ENCODE peak calls at places on chromosomes 5 and 9, in eight cellular contexts. Q, M, E, A, D, Z, B and F are unnamed samples.

GRCh38 chr9:119917175-119917574 is 547.9 kb upstream of the BRINP1 start:
- DNase-seq in Q (no peak), M (no peak), E (no peak), A (no peak), D (no peak), Z (no peak), B (no peak), F (no peak)

GRCh38 chr9:70802206-70802605 is 319.2 kb downstream of the TRPM3 start:
- DNase-seq in Q (no peak), M (no peak), E (no peak), A (no peak), D (peak; percentile 56), Z (no peak), B (no peak), F (no peak)

GRCh38 chr5:65506961-65507360 is 25.2 kb upstream of the ADAMTS6 start:
- DNase-seq in Q (no peak), M (no peak), E (no peak), A (no peak), D (peak; percentile 77), Z (no peak), B (no peak), F (no peak)

GRCh38 chr9:134723037-134723436 is 81.4 kb downstream of the COL5A1 start:
- DNase-seq in Q (no peak), M (no peak), E (no peak), A (no peak), D (no peak), Z (no peak), B (no peak), F (no peak)

GRCh38 chr5:169765176-169765575 is 128.1 kb downstream of the DOCK2 start:
- DNase-seq in Q (no peak), M (no peak), E (no peak), A (no peak), D (no peak), Z (no peak), B (no peak), F (no peak)

GRCh38 chr9:33881635-33882034 is 64.7 kb downstream of the UBE2R2 start:
- DNase-seq in Q (no peak), M (no peak), E (no peak), A (no peak), D (peak; percentile 53), Z (no peak), B (no peak), F (no peak)

GRCh38 chr9:38405841-38406240 is 13.3 kb downstream of the ALDH1B1 start:
- DNase-seq in Q (no peak), M (no peak), E (no peak), A (no peak), D (no peak), Z (no peak), B (no peak), F (no peak)

GRCh38 chr5:127440831-127441230 is 76.6 kb upstream of the PRRC1 start:
- DNase-seq in Q (no peak), M (no peak), E (no peak), A (no peak), D (peak; percentile 55), Z (no peak), B (no peak), F (no peak)

GRCh38 chr5:108793207-108793606 is 45.5 kb downstream of the FER start:
- DNase-seq in Q (no peak), M (no peak), E (no peak), A (no peak), D (no peak), Z (no peak), B (no peak), F (no peak)

GRCh38 chr9:136372561-136373299 is 739 bp downstream of the CARD9 start:
- DNase-seq in Q (peak; percentile 86), M (peak; percentile 51), E (no peak), A (no peak), D (peak; percentile 66), Z (peak; percentile 70), B (no peak), F (peak; percentile 82)

GRCh38 chr9:72646061-72646460 is 124.7 kb downstream of the TMC1 start:
- DNase-seq in Q (no peak), M (no peak), E (no peak), A (no peak), D (no peak), Z (no peak), B (no peak), F (no peak)

GRCh38 chr9:68664036-68664435 is 41.0 kb upstream of the PIP5K1B start:
- DNase-seq in Q (no peak), M (no peak), E (no peak), A (no peak), D (no peak), Z (no peak), B (no peak), F (no peak)

GRCh38 chr9:134560654-134561053 is 80.9 kb upstream of the COL5A1 start:
- DNase-seq in Q (peak; percentile 10), M (no peak), E (no peak), A (no peak), D (no peak), Z (no peak), B (no peak), F (no peak)

GRCh38 chr9:84711936-84712335 is 42.4 kb downstream of the NTRK2 start:
- DNase-seq in Q (no peak), M (peak; percentile 5), E (peak; percentile 33), A (no peak), D (peak; percentile 81), Z (peak; percentile 32), B (no peak), F (no peak)

GRCh38 chr9:109182940-109183798 is 16.1 kb upstream of the FRRS1L start:
- DNase-seq in Q (no peak), M (peak; percentile 62), E (peak; percentile 70), A (peak; percentile 47), D (no peak), Z (no peak), B (no peak), F (no peak)

GRCh38 chr5:95113489-95113888 is 171.4 kb downstream of the MCTP1 start:
- DNase-seq in Q (peak; percentile 36), M (no peak), E (no peak), A (no peak), D (peak; percentile 79), Z (no peak), B (peak; percentile 21), F (no peak)

GRCh38 chr9:73118898-73119554 is 32.6 kb upstream of the ANXA1 start:
- DNase-seq in Q (no peak), M (peak; percentile 93), E (no peak), A (peak; percentile 66), D (peak; percentile 54), Z (no peak), B (no peak), F (no peak)

GRCh38 chr9:73039916-73040263 is 87.0 kb upstream of the ALDH1A1 start:
- DNase-seq in Q (no peak), M (no peak), E (no peak), A (no peak), D (no peak), Z (no peak), B (no peak), F (no peak)

GRCh38 chr5:175116466-175117048 is 327.4 kb downstream of the DRD1 start:
- DNase-seq in Q (no peak), M (no peak), E (no peak), A (no peak), D (no peak), Z (no peak), B (no peak), F (no peak)

GRCh38 chr9:97696025-97696822 is 916 bp downstream of the XPA start:
- DNase-seq in Q (no peak), M (no peak), E (no peak), A (no peak), D (peak; percentile 45), Z (no peak), B (no peak), F (no peak)

GRCh38 chr9:78239506-78239905 is 3.6 kb downstream of the CEP78 start:
- DNase-seq in Q (no peak), M (peak; percentile 17), E (no peak), A (no peak), D (no peak), Z (no peak), B (no peak), F (no peak)

GRCh38 chr9:123002754-123003153 is 30.7 kb upstream of the GPR21 start:
- DNase-seq in Q (no peak), M (no peak), E (no peak), A (no peak), D (no peak), Z (no peak), B (no peak), F (no peak)

GRCh38 chr9:130480673-130481072 is 35.9 kb downstream of the ASS1 start:
- DNase-seq in Q (no peak), M (peak; percentile 36), E (no peak), A (no peak), D (no peak), Z (no peak), B (peak; percentile 19), F (no peak)

GRCh38 chr5:148740966-148741742 is 85.3 kb upstream of the ADRB2 start:
- DNase-seq in Q (no peak), M (peak; percentile 55), E (peak; percentile 61), A (peak; percentile 54), D (peak; percentile 79), Z (no peak), B (no peak), F (no peak)

GRCh38 chr9:72996106-72996505 is 43.3 kb upstream of the ALDH1A1 start:
- DNase-seq in Q (no peak), M (peak; percentile 82), E (no peak), A (no peak), D (no peak), Z (no peak), B (no peak), F (no peak)

GRCh38 chr5:116626272-116626723 is 51.7 kb upstream of the SEMA6A start:
- DNase-seq in Q (peak; percentile 36), M (no peak), E (no peak), A (no peak), D (peak; percentile 81), Z (peak; percentile 83), B (no peak), F (peak; percentile 75)

GRCh38 chr5:160071521-160072299 is 47.5 kb downstream of the PWWP2A start:
- DNase-seq in Q (no peak), M (no peak), E (no peak), A (no peak), D (no peak), Z (no peak), B (no peak), F (no peak)

GRCh38 chr5:66830636-66831035 is 234.4 kb downstream of the MAST4 start:
- DNase-seq in Q (no peak), M (no peak), E (no peak), A (no peak), D (peak; percentile 14), Z (no peak), B (no peak), F (no peak)
- TF ChIP-seq CTCF in Q (no peak), M (peak; percentile 40), E (no peak), A (no peak), D (no peak), Z (no peak), B (no peak), F (no peak)

GRCh38 chr9:110426052-110426709 is 88.5 kb upstream of the TXNDC8 start:
- DNase-seq in Q (no peak), M (peak; percentile 38), E (no peak), A (no peak), D (peak; percentile 51), Z (no peak), B (no peak), F (no peak)
- TF ChIP-seq CTCF in Q (no peak), M (peak; percentile 39), E (no peak), A (peak; percentile 55), D (peak; percentile 51), Z (no peak), B (no peak), F (no peak)

GRCh38 chr9:117169089-117169488 is 245.8 kb downstream of the ASTN2 start:
- DNase-seq in Q (no peak), M (no peak), E (no peak), A (no peak), D (no peak), Z (no peak), B (no peak), F (no peak)
- TF ChIP-seq CTCF in Q (no peak), M (no peak), E (no peak), A (no peak), D (no peak), Z (no peak), B (no peak), F (no peak)

GRCh38 chr5:81195334-81195929 is 37.7 kb upstream of the CKMT2 start:
- DNase-seq in Q (no peak), M (no peak), E (no peak), A (no peak), D (no peak), Z (no peak), B (no peak), F (no peak)
- TF ChIP-seq CTCF in Q (no peak), M (no peak), E (no peak), A (no peak), D (no peak), Z (no peak), B (no peak), F (no peak)